ENCODE peak calls at places on chromosomes 12 and 14, in seven cellular contexts. H, L, Q, T, O, G and R are unnamed samples.

GRCh38 chr12:112368856-112369255 is 13.4 kb downstream of the HECTD4 start:
- DNase-seq in H (no peak), G (no peak), Q (no peak), O (no peak), L (no peak), T (peak), R (no peak)

GRCh38 chr12:44780221-44780770 is 95.8 kb downstream of the NELL2 start:
- DNase-seq in H (no peak), Q (no peak), L (no peak), O (no peak), T (no peak), G (no peak), R (no peak)

GRCh38 chr14:62709773-62710172 is 335.5 kb downstream of the KCNH5 start:
- DNase-seq in T (no peak), Q (no peak), O (no peak), H (no peak), G (no peak), L (no peak), R (no peak)

GRCh38 chr14:96638041-96638855 is 136.1 kb downstream of the PAPOLA start:
- DNase-seq in O (peak), L (no peak), G (no peak), H (no peak), Q (no peak), T (no peak), R (peak)

GRCh38 chr14:100271247-100271939 is 32.4 kb downstream of the YY1 start:
- DNase-seq in T (no peak), Q (peak), O (no peak), H (no peak), G (no peak), L (no peak), R (no peak)

GRCh38 chr14:73937012-73937411 is 12.9 kb downstream of the FAM161B start:
- DNase-seq in O (no peak), Q (no peak), L (no peak), G (no peak), T (no peak), H (no peak), R (no peak)

GRCh38 chr12:57182918-57183575 is 33.5 kb upstream of the NXPH4 start:
- DNase-seq in O (peak), G (peak), L (peak), H (peak), Q (peak), T (peak), R (peak)

GRCh38 chr14:101589486-101590015 is 28.3 kb downstream of the DIO3 start:
- DNase-seq in G (no peak), T (no peak), O (peak), Q (no peak), L (no peak), H (peak), R (no peak)

GRCh38 chr14:94897583-94897982 is 127.7 kb upstream of the GSC start:
- DNase-seq in O (no peak), L (no peak), T (no peak), Q (no peak), H (no peak), G (no peak), R (no peak)

GRCh38 chr14:71362920-71363584 is 455.8 kb downstream of the PCNX1 start:
- DNase-seq in O (no peak), L (no peak), G (no peak), Q (peak), T (peak), H (no peak), R (no peak)

GRCh38 chr12:104578453-104578852 is 121.7 kb downstream of the CHST11 start:
- DNase-seq in O (no peak), Q (peak), H (no peak), T (peak), L (no peak), G (no peak), R (no peak)

GRCh38 chr14:76997257-76997970 is 31.1 kb downstream of the IRF2BPL start:
- DNase-seq in H (no peak), T (peak), Q (no peak), G (no peak), O (no peak), L (no peak), R (no peak)

GRCh38 chr14:84670801-84671200 is 859.1 kb upstream of the FLRT2 start:
- DNase-seq in H (no peak), Q (peak), O (no peak), T (no peak), L (no peak), G (no peak), R (no peak)

GRCh38 chr12:130818381-130819247 is 20.4 kb downstream of the STX2 start:
- DNase-seq in Q (peak), O (peak), T (peak), G (no peak), H (peak), L (peak), R (no peak)

GRCh38 chr14:49553892-49554291 is 32.3 kb downstream of the RPS29 start:
- DNase-seq in O (no peak), L (no peak), T (no peak), H (no peak), Q (no peak), G (no peak), R (no peak)

GRCh38 chr14:71262466-71262865 is 355.2 kb downstream of the PCNX1 start:
- DNase-seq in G (no peak), T (peak), O (no peak), Q (no peak), L (no peak), H (no peak), R (no peak)

GRCh38 chr12:93729934-93730333 is 52.8 kb downstream of the CRADD start:
- DNase-seq in G (no peak), T (no peak), L (no peak), O (no peak), H (no peak), Q (no peak), R (no peak)

GRCh38 chr12:1933342-1933992 is 15.0 kb upstream of the CACNA2D4 start:
- DNase-seq in H (no peak), T (peak), Q (no peak), L (no peak), G (no peak), O (no peak), R (no peak)

GRCh38 chr12:80087486-80088213 is 11.7 kb upstream of the OTOGL start:
- DNase-seq in G (no peak), O (no peak), T (no peak), L (no peak), Q (no peak), H (no peak), R (no peak)

GRCh38 chr14:23494223-23494622 is 24.7 kb downstream of the NGDN start:
- DNase-seq in Q (peak), L (no peak), O (no peak), G (no peak), H (no peak), T (peak), R (no peak)

GRCh38 chr14:105261781-105262180 is 13.4 kb downstream of the BTBD6 start:
- DNase-seq in O (no peak), L (no peak), G (no peak), T (no peak), Q (no peak), H (no peak), R (no peak)

GRCh38 chr12:38175538-38175937 is 141.0 kb upstream of the ALG10B start:
- DNase-seq in O (no peak), G (no peak), H (no peak), T (no peak), L (no peak), Q (no peak), R (no peak)

GRCh38 chr12:20525064-20525610 is 156.8 kb downstream of the PDE3A start:
- DNase-seq in T (peak), Q (peak), O (no peak), H (no peak), G (no peak), L (no peak), R (no peak)

GRCh38 chr14:26394114-26394855 is 203.5 kb downstream of the NOVA1 start:
- DNase-seq in O (peak), Q (peak), L (no peak), H (no peak), G (no peak), T (peak), R (no peak)
- TF ChIP-seq CTCF in O (no peak), Q (peak), L (no peak), H (no peak), G (peak), T (peak), R (no peak)

GRCh38 chr12:25557830-25558436 is 4.8 kb upstream of the LMNTD1 start:
- DNase-seq in L (no peak), T (peak), G (no peak), O (no peak), Q (peak), H (no peak), R (no peak)
- TF ChIP-seq CTCF in L (no peak), T (peak), G (no peak), O (peak), Q (peak), H (peak), R (no peak)

GRCh38 chr12:68069276-68069675 is 80.0 kb downstream of the IFNG-AS1 start:
- DNase-seq in L (no peak), H (no peak), Q (no peak), G (no peak), O (no peak), T (no peak), R (no peak)

GRCh38 chr12:68065163-68065562 is 75.9 kb downstream of the IFNG-AS1 start:
- DNase-seq in Q (no peak), H (no peak), O (no peak), L (no peak), T (no peak), G (no peak), R (no peak)

GRCh38 chr12:68065687-68066086 is 76.4 kb downstream of the IFNG-AS1 start:
- DNase-seq in O (no peak), Q (no peak), H (no peak), T (no peak), L (no peak), G (no peak), R (no peak)

GRCh38 chr12:68070957-68071356 is 81.7 kb downstream of the IFNG-AS1 start:
- DNase-seq in G (no peak), O (no peak), T (no peak), H (no peak), L (no peak), Q (no peak), R (no peak)

DNA sequence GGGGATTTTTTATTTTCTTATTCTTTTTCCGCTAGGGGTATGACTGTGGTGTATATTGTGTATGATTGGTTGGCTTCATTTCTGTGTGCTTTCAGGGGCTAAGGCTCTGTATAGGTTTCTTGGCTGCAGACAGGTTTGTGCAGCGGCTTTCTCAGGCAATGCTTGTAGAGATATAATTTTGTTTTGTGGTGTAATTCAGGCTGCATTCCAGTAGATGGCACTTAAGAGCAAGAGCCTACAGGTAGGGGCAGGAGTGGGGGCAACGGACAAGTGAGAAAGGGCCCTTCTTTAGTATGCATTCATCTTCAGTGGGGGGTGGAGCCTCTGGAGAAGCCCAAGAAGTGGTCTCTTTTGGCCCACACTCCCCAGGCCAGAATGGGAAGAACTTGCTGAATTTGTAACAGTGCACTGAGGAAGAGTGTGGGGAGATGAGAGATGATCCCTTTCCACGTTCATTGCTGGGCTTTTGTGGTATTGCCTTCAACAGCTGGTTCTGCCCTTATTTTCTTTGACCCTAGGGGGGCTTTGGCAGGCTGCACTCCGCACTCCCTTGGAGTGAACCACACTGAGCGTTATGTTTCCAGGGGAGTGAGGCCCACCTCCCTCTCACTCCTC is 78.6 kb downstream of the IFNG-AS1 start:
- DNase-seq in O (no peak), H (no peak), Q (peak), L (no peak), G (no peak), T (no peak), R (no peak)
- TF ChIP-seq CTCF in O (no peak), H (no peak), Q (peak), L (no peak), G (no peak), T (peak), R (no peak)

DNA sequence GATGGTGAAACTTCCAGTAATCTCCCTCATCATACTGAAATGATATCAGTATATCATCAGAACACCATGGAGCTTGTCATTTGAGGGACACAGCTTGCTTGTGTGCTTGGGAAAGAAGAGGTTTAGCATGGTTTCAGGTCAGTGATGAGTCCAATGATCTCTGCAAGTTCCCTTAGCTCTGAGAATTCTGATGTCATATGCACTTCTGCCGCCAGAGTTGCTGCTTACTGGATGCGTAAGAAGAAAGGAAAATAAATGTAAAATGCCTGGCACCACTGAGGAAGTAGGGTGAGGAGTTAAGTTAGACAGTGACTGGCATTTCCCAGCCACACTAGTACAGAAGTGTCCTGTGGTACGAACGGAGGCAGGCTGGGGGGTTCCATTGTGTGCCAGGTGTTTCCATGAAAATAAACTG is 22.6 kb downstream of the PRKCH start:
- DNase-seq in O (no peak), L (no peak), H (no peak), G (no peak), T (no peak), Q (no peak), R (no peak)
- TF ChIP-seq CTCF in O (no peak), L (no peak), H (no peak), G (no peak), T (no peak), Q (no peak), R (no peak)

DNA sequence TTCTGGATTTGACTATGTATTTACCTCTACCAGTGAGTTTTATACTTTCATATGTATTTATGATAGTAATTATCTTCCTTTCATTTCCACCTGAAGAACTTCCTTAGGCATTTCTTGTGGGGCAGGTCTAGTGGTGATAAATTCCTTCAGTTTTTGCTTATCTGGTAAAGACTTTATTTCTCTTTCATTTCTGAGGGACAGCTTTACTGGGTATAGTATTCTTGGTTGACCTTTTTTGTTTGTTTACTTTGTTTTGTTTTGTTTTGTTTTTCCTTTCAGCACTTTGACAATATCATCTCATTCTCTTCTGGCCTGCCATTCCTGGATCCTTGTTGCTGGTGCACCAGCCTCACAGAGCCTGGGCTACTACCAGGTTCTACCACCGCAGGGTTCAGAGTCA is 53.9 kb upstream of the NFKBIA start:
- DNase-seq in L (no peak), G (no peak), H (no peak), O (no peak), T (no peak), Q (no peak), R (no peak)
- TF ChIP-seq CTCF in L (no peak), G (no peak), H (no peak), O (no peak), T (no peak), Q (no peak), R (no peak)